ENCODE peak calls at places on chromosomes 1 and 21, in five cellular contexts. Z is kidney epithelial cell, M is endodermal cell, P is NCI-H1417, L is CD14-positive monocyte. T is an unnamed sample.

GRCh38 chr1:58933599-58933926 is 149.7 kb upstream of the JUN start:
- DNase-seq in Z (no peak), M (no peak), P (peak; percentile 29), L (no peak), T (no peak)

GRCh38 chr21:33729631-33730030 is 87.3 kb downstream of the ITSN1 start:
- DNase-seq in Z (no peak), M (no peak), P (no peak), L (no peak), T (no peak)

GRCh38 chr1:24201941-24202440 is 14.9 kb upstream of the IFNLR1 start:
- DNase-seq in Z (peak; percentile 76), M (peak; percentile 96), P (peak; percentile 82), L (no peak), T (peak; percentile 51)

GRCh38 chr1:33349081-33349759 is 28.3 kb upstream of the A3GALT2 start:
- DNase-seq in Z (no peak), M (peak; percentile 81), P (peak; percentile 73), L (no peak), T (peak; percentile 70)

GRCh38 chr1:53653631-53654030 is 85.3 kb downstream of the GLIS1 start:
- DNase-seq in Z (no peak), M (no peak), P (no peak), L (no peak), T (no peak)

GRCh38 chr1:179742717-179743678 is at the start of gene FAM163A:
- DNase-seq in Z (no peak), M (peak; percentile 81), P (peak; percentile 71), L (no peak), T (peak; percentile 35)

GRCh38 chr1:55239548-55239947 is 24.4 kb upstream of the USP24 start:
- DNase-seq in Z (no peak), M (no peak), P (no peak), L (no peak), T (no peak)

GRCh38 chr1:162380061-162380846 is 1.3 kb upstream of the C1orf226 start:
- DNase-seq in Z (no peak), M (peak; percentile 22), P (no peak), L (no peak), T (no peak)

GRCh38 chr1:229059671-229060079 is 211.2 kb upstream of the RAB4A start:
- DNase-seq in Z (no peak), M (no peak), P (no peak), L (no peak), T (no peak)

GRCh38 chr1:221093903-221094865 is 214.9 kb downstream of the HLX start:
- DNase-seq in Z (no peak), M (no peak), P (no peak), L (no peak), T (no peak)

GRCh38 chr1:238439483-238439882 is 548.8 kb upstream of the ZP4 start:
- DNase-seq in Z (no peak), M (no peak), P (peak; percentile 22), L (no peak), T (no peak)

GRCh38 chr1:9239622-9240401 is 5.2 kb downstream of the H6PD start:
- DNase-seq in Z (no peak), M (no peak), P (no peak), L (no peak), T (peak; percentile 80)

GRCh38 chr1:11764519-11764918 is 2.5 kb downstream of the C1orf167 start:
- DNase-seq in Z (no peak), M (no peak), P (no peak), L (no peak), T (no peak)

GRCh38 chr21:38671716-38672115 is 134.0 kb upstream of the ETS2 start:
- DNase-seq in Z (no peak), M (no peak), P (no peak), L (no peak), T (no peak)

GRCh38 chr1:55611123-55611522 is 396.0 kb upstream of the USP24 start:
- DNase-seq in Z (no peak), M (no peak), P (no peak), L (no peak), T (no peak)

GRCh38 chr1:55500601-55501000 is 285.4 kb upstream of the USP24 start:
- DNase-seq in Z (no peak), M (no peak), P (no peak), L (no peak), T (no peak)

GRCh38 chr1:24294757-24295371 is 24.3 kb upstream of the GRHL3 start:
- DNase-seq in Z (peak; percentile 77), M (peak; percentile 64), P (peak; percentile 13), L (no peak), T (no peak)

GRCh38 chr1:222043444-222044292 is 301.8 kb upstream of the DUSP10 start:
- DNase-seq in Z (no peak), M (no peak), P (no peak), L (no peak), T (no peak)

GRCh38 chr21:37073417-37074194 is 552 bp downstream of the TTC3 start:
- DNase-seq in Z (no peak), M (no peak), P (peak; percentile 88), L (peak; percentile 56), T (peak; percentile 49)

GRCh38 chr1:100219457-100219856 is 30.2 kb downstream of the DBT start:
- DNase-seq in Z (no peak), M (no peak), P (no peak), L (no peak), T (no peak)

GRCh38 chr1:61114178-61114870 is 32.0 kb downstream of the NFIA start:
- DNase-seq in Z (no peak), M (no peak), P (no peak), L (no peak), T (no peak)

GRCh38 chr1:79193211-79194079 is 186.9 kb upstream of the ADGRL4 start:
- DNase-seq in Z (no peak), M (peak; percentile 58), P (peak; percentile 59), L (no peak), T (peak; percentile 2)

GRCh38 chr1:33429846-33430750 is 797 bp downstream of the PHC2 start:
- DNase-seq in Z (no peak), M (no peak), P (peak; percentile 73), L (peak; percentile 56), T (peak; percentile 59)

GRCh38 chr1:89905391-89906058 is 84.7 kb downstream of the LRRC8D start:
- DNase-seq in Z (no peak), M (no peak), P (no peak), L (no peak), T (no peak)

GRCh38 chr1:64766385-64766784 is 21.5 kb downstream of the RAVER2 start:
- DNase-seq in Z (no peak), M (no peak), P (no peak), L (no peak), T (no peak)

GRCh38 chr1:83559531-83559930 is 439.4 kb downstream of the TTLL7 start:
- DNase-seq in Z (no peak), M (no peak), P (no peak), L (no peak), T (no peak)

GRCh38 chr1:21670956-21671902 is 2.1 kb upstream of the RAP1GAP start:
- DNase-seq in Z (no peak), M (no peak), P (no peak), L (peak; percentile 17), T (peak; percentile 17)

GRCh38 chr21:40227111-40227510 is 359.9 kb downstream of the PCP4 start:
- DNase-seq in Z (no peak), M (no peak), P (no peak), L (no peak), T (no peak)

T was measured in GM20000.